ENCODE peak calls at places on chromosome 4, in five cellular contexts. H is neural progenitor cell; U is lung; N is CD8-positive, alpha-beta T cell; T is stomach. I is an unnamed sample. For H3K36me3 and H3K27me3, the result is how much of the 10 kb centered on the place peaks cover.

GRCh38 chr4:121597346-121597934 is 99.3 kb downstream of the ANXA5 start:
- DNase-seq in T (no peak), U (no peak), N (no peak), H (no peak), I (no peak)

GRCh38 chr4:100823066-100823992 is 305.5 kb upstream of the EMCN start:
- DNase-seq in H (no peak), U (no peak), T (no peak), N (no peak), I (no peak)

GRCh38 chr4:94551616-94552564 is 100.1 kb downstream of the PDLIM5 start:
- DNase-seq in H (no peak), U (no peak), T (no peak), N (no peak), I (no peak)

GRCh38 chr4:98452091-98452490 is 190.9 kb downstream of the RAP1GDS1 start:
- DNase-seq in H (no peak), U (no peak), T (no peak), N (no peak), I (no peak)

GRCh38 chr4:56633486-56633885 is 47.6 kb downstream of the HOPX start:
- DNase-seq in T (no peak), N (no peak), H (no peak), U (no peak), I (no peak)

GRCh38 chr4:24226018-24226417 is 336.2 kb upstream of the PPARGC1A start:
- DNase-seq in U (no peak), N (no peak), T (no peak), H (no peak), I (no peak)

GRCh38 chr4:86895692-86896488 is 3.7 kb upstream of the C4orf36 start:
- DNase-seq in H (peak), T (no peak), N (no peak), U (no peak), I (peak)

GRCh38 chr4:104649631-104650030 is 154.9 kb upstream of the CXXC4 start:
- DNase-seq in N (no peak), U (no peak), T (no peak), H (no peak), I (no peak)

GRCh38 chr4:26860922-26861433 is 337 bp downstream of the STIM2 start:
- DNase-seq in N (peak), H (peak), U (peak), T (peak), I (peak)

GRCh38 chr4:170025523-170026252 is 507 bp downstream of the MFAP3L start:
- DNase-seq in H (peak), N (no peak), T (no peak), U (no peak), I (no peak)

GRCh38 chr4:68291256-68291655 is 45.8 kb upstream of the TMPRSS11B start:
- DNase-seq in U (no peak), N (no peak), T (no peak), H (no peak), I (no peak)

GRCh38 chr4:168587326-168588125 is 90.7 kb downstream of the PALLD start:
- DNase-seq in N (no peak), U (no peak), T (no peak), H (no peak), I (no peak)

GRCh38 chr4:40299126-40299525 is 36.0 kb upstream of the CHRNA9 start:
- DNase-seq in N (no peak), H (no peak), U (no peak), T (no peak), I (no peak)

GRCh38 chr4:52244103-52244772 is 193.1 kb downstream of the SPATA18 start:
- DNase-seq in H (no peak), T (no peak), U (no peak), N (no peak), I (no peak)

GRCh38 chr4:183828125-183828524 is 77.0 kb upstream of the STOX2 start:
- DNase-seq in T (no peak), U (no peak), N (no peak), H (no peak), I (no peak)

GRCh38 chr4:14168919-14169318 is 541.4 kb upstream of the BOD1L1 start:
- DNase-seq in N (no peak), T (peak), H (no peak), U (peak), I (no peak)

GRCh38 chr4:164116286-164116685 is 621.8 kb downstream of the TMA16 start:
- DNase-seq in H (no peak), U (no peak), T (no peak), N (no peak), I (no peak)

GRCh38 chr4:40446785-40447184 is 111.7 kb downstream of the CHRNA9 start:
- DNase-seq in N (no peak), T (no peak), H (no peak), U (no peak), I (no peak)

GRCh38 chr4:142567620-142568451 is 278.3 kb downstream of the INPP4B start:
- DNase-seq in U (no peak), N (no peak), T (peak), H (peak), I (no peak)

GRCh38 chr4:13584481-13584880 is 40.2 kb upstream of the NKX3-2 start:
- DNase-seq in H (no peak), U (no peak), T (no peak), N (no peak), I (no peak)

GRCh38 chr4:110589297-110589696 is 33.6 kb downstream of the PITX2 start:
- DNase-seq in T (no peak), U (no peak), H (no peak), N (no peak), I (no peak)

GRCh38 chr4:4647041-4647440 is 105.2 kb upstream of the STX18 start:
- DNase-seq in U (no peak), T (no peak), H (no peak), N (no peak), I (no peak)

GRCh38 chr4:42327323-42327722 is 70.0 kb upstream of the SHISA3 start:
- DNase-seq in H (no peak), T (no peak), U (no peak), N (no peak), I (no peak)

GRCh38 chr4:83558693-83559092 is 22.8 kb downstream of the GPAT3 start:
- DNase-seq in H (no peak), U (no peak), N (no peak), T (no peak), I (no peak)

GRCh38 chr4:100422911-100423310 is 94.9 kb downstream of the EMCN start:
- DNase-seq in N (no peak), T (no peak), H (no peak), U (no peak), I (no peak)

GRCh38 chr4:185640809-185641675 is 105.7 kb upstream of the PDLIM3 start:
- DNase-seq in N (no peak), U (no peak), H (peak), T (no peak), I (peak)

GRCh38 chr4:148051403-148051802 is 319.5 kb downstream of the ARHGAP10 start:
- DNase-seq in T (no peak), U (no peak), H (no peak), N (no peak), I (no peak)

GRCh38 chr4:113686950-113687718 is 74.4 kb downstream of the CAMK2D start:
- DNase-seq in H (no peak), U (no peak), N (no peak), T (no peak), I (no peak)

GRCh38 chr4:138724530-138724929 is 291.1 kb upstream of the NOCT start:
- DNase-seq in N (no peak), H (peak), U (no peak), T (no peak), I (peak)

GRCh38 chr4:73434311-73434710 is 1.7 kb upstream of the AFP start:
- DNase-seq in N (no peak), U (no peak), T (no peak), H (peak), I (peak)

GRCh38 chr4:139734201-139734874 is 68.7 kb downstream of the MGST2 start:
- DNase-seq in T (no peak), N (no peak), H (peak), U (no peak), I (no peak)

GRCh38 chr4:147714575-147715401 is 17.1 kb upstream of the ARHGAP10 start:
- DNase-seq in H (no peak), T (no peak), U (no peak), N (no peak), I (no peak)

GRCh38 chr4:55613621-55614020 is 21.6 kb upstream of the PDCL2 start:
- DNase-seq in T (no peak), N (no peak), U (no peak), H (peak), I (peak)

GRCh38 chr4:183455431-183456145 is 11.2 kb downstream of the CDKN2AIP start:
- DNase-seq in T (no peak), H (no peak), N (no peak), U (no peak), I (no peak)

GRCh38 chr4:147550626-147551250 is 66.5 kb upstream of the TMEM184C start:
- DNase-seq in T (no peak), H (peak), U (no peak), N (no peak), I (no peak)

GRCh38 chr4:110799171-110799570 is 176.3 kb upstream of the PITX2 start:
- DNase-seq in T (no peak), N (no peak), U (no peak), H (no peak), I (no peak)

GRCh38 chr4:128862608-128863313 is 53.3 kb downstream of the JADE1 start:
- DNase-seq in N (no peak), H (peak), T (no peak), U (no peak), I (peak)

GRCh38 chr4:176547005-176547404 is 227.2 kb downstream of the SPCS3 start:
- DNase-seq in U (no peak), N (no peak), H (no peak), T (no peak), I (no peak)

DNA sequence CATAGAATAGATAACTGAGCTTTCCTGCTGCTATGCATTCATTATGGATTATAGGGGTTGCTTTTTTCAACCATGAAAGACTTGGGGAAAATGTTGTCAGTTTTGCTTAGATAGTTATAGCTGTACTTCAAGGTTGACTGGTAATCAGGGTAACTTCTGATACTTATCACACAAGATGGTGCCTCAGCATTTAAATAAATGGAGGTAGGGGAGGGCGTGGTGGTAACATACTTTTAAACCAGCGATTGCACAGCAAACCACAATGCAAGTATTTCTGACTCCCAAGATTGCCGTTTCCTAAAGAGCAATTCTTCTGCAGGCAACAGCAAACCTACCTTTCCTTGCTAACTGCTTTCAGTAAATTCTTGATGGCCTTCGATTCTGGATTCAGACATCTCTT is 1.3 kb downstream of the CXCL10 start:
- DNase-seq in U (no peak), N (no peak), T (no peak), H (no peak), I (no peak)
- H3K4me3 ChIP-seq in U (no peak), N (no peak), T (no peak), H (no peak), I (no peak)

DNA sequence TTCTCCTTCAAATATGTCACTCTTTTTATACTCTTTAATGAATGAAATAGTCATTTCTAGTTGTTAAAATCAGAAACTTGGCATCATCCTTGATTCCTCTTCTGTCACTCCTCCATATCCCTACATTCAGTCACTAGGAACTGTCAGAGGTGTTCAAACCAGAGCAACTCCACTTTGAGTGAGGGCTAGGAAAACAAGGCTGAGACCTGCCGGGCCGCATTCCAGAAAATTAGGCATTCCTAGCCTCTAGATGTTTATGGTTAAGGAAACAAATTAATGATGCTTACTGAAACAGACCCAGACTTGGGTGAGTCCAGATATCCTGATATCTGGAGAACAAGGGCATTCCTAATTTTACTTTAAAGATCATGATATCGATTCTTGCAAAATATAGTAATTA is 98.2 kb upstream of the GC start:
- DNase-seq in T (no peak), H (no peak), N (no peak), U (no peak), I (no peak)
- H3K36me3 ChIP-seq in T (under half), H (under half), N (under half), U (under half), I (under half)

GRCh38 chr4:16109256-16109655 is 25.4 kb upstream of the PROM1 start:
- DNase-seq in T (no peak), H (no peak), U (peak), N (no peak), I (no peak)
- H3K27me3 ChIP-seq in T (under half), H (under half), U (under half), N (under half), I (under half)

GRCh38 chr4:156929706-156930105 is 41.9 kb downstream of the PDGFC start:
- DNase-seq in T (no peak), U (no peak), H (no peak), N (no peak), I (no peak)

GRCh38 chr4:156931267-156931666 is 40.3 kb downstream of the PDGFC start:
- DNase-seq in U (no peak), H (no peak), T (no peak), N (no peak), I (no peak)

GRCh38 chr4:156939151-156939550 is 32.4 kb downstream of the PDGFC start:
- DNase-seq in H (no peak), U (no peak), T (no peak), N (no peak), I (no peak)

GRCh38 chr4:156933633-156934258 is 37.9 kb downstream of the PDGFC start:
- DNase-seq in T (no peak), U (no peak), N (no peak), H (no peak), I (no peak)

GRCh38 chr4:156934259-156934635 is 37.4 kb downstream of the PDGFC start:
- DNase-seq in T (no peak), H (no peak), N (no peak), U (no peak), I (no peak)
- H3K4me3 ChIP-seq in T (no peak), H (no peak), N (no peak), U (no peak), I (no peak)

DNA sequence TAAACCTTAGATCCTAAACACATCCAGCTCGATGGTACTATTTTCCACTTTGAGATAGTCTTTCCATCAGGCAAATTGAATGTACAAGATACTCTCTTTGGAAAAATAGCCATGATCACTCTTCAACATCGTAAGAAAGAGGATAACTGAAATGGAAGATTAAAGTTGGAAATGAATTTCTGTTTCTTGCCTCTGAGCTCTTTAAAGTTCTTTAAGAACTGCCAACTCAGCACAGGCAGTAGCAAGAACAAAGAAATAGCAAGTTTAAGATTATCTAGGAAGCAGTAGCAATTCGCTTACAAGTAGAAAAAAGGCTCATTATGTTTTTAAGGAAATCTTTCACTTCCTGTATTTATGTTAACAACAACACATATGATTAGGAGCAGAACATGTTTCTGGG is 127.6 kb downstream of the CDS1 start:
- DNase-seq in T (no peak), N (no peak), H (no peak), U (no peak), I (no peak)
- H3K36me3 ChIP-seq in T (under half), N (under half), H (under half), U (under half), I (under half)

DNA sequence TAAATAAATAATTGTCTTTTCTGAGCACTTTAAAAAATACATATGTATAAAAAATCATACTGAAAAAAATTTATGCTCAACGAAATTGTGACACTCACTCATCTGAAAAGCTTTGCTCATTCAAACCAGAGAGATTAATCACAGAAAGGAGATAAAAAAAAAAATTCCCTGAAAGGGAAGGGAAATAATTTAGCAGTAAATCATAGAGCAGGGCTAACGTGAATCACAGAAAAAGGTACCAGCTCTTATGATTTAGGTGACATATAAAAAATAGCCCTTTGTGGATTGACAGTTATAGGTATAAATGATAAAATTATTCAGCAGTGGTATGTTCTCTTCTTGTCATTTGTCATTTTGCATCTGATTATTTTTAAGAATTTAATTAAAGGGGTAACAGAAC is 552.7 kb upstream of the TENM3 start:
- DNase-seq in T (no peak), H (no peak), U (no peak), N (no peak), I (no peak)
- H3K27me3 ChIP-seq in T (under half), H (under half), U (under half), N (under half), I (under half)

GRCh38 chr4:48032721-48033120 is 16.1 kb downstream of the NIPAL1 start:
- DNase-seq in U (no peak), H (no peak), N (no peak), T (no peak), I (no peak)

GRCh38 chr4:48033825-48034413 is 17.3 kb downstream of the NIPAL1 start:
- DNase-seq in N (peak), T (peak), H (peak), U (no peak), I (peak)

GRCh38 chr4:48038666-48039065 is 22.1 kb downstream of the NIPAL1 start:
- DNase-seq in T (no peak), U (no peak), H (no peak), N (no peak), I (no peak)

GRCh38 chr4:48035952-48036351 is 19.4 kb downstream of the NIPAL1 start:
- DNase-seq in N (no peak), U (no peak), H (no peak), T (no peak), I (no peak)

GRCh38 chr4:48037117-48037462 is 20.5 kb downstream of the NIPAL1 start:
- DNase-seq in U (no peak), T (no peak), N (no peak), H (no peak), I (no peak)
- H3K4me3 ChIP-seq in U (no peak), T (no peak), N (no peak), H (no peak), I (no peak)

DNA sequence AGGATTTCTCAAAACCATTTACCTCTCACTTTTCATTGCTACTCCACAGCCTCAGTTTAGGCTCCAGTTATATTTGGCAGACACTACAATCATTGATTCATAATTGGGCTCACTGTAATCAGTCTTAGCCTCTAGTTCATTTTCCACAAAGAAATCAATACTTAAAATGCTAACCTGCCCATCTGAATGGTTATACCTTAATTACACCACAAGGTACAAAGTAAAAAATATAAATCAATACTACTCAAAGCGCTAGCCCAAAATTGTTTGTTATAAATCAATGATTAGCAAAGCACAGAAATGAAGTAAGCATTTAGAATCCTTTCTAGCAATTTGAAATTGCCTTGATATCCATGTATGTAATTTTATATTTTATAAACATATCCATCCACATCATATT is 222.6 kb upstream of the NDST3 start:
- DNase-seq in H (no peak), U (no peak), T (no peak), N (no peak), I (no peak)
- H3K36me3 ChIP-seq in H (under half), U (under half), T (under half), N (under half), I (under half)

DNA sequence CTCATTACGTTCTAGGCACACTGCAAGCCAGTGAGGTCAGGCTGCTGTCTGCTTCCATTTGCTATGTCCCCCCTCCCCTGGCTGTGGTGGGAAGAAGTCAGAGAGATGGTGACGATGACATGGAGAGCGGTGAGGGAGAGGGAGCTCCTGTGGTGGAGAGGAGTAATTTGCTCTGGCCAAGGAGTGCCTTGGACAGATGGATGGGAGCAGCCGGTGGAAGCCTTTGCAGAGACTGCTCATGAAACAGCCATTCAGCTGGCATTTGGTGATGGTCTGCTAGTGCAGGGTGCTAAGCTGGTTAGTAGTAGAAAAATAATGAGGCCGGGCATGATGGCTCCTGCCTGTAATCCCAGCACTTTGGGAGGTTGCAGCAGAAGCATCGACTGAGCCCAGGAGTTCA is 124.1 kb downstream of the FHDC1 start:
- DNase-seq in U (no peak), H (no peak), N (no peak), T (no peak), I (no peak)
- H3K27me3 ChIP-seq in U (under half), H (under half), N (under half), T (under half), I (under half)